ENCODE peak calls at places on chromosomes 11 and 22, in four cellular contexts. X, Z, H and B are unnamed samples.

GRCh38 chr11:89327885-89328284 is 150.2 kb downstream of the TYR start:
- DNase-seq in X (no peak), Z (no peak), H (no peak), B (no peak)

GRCh38 chr11:102560555-102561011 is 30.0 kb upstream of the MMP7 start:
- DNase-seq in X (no peak), Z (no peak), H (no peak), B (no peak)

GRCh38 chr11:77062924-77063323 is 3.8 kb upstream of the CAPN5 start:
- DNase-seq in X (no peak), Z (no peak), H (no peak), B (no peak)

GRCh38 chr11:8656291-8656690 is 26.2 kb downstream of the TRIM66 start:
- DNase-seq in X (no peak), Z (no peak), H (no peak), B (no peak)

GRCh38 chr22:23054531-23055257 is 15.6 kb upstream of the GNAZ start:
- DNase-seq in X (no peak), Z (no peak), H (no peak), B (peak; percentile 22)

GRCh38 chr11:107962181-107962580 is 33.9 kb downstream of the RAB39A start:
- DNase-seq in X (no peak), Z (no peak), H (no peak), B (no peak)

GRCh38 chr11:14587203-14587602 is 56.4 kb upstream of the PDE3B start:
- DNase-seq in X (no peak), Z (no peak), H (no peak), B (no peak)

GRCh38 chr11:128200467-128200866 is 386.9 kb downstream of the ETS1 start:
- DNase-seq in X (no peak), Z (no peak), H (no peak), B (no peak)

GRCh38 chr11:118338637-118339061 is 3.9 kb downstream of the CD3D start:
- DNase-seq in X (no peak), Z (no peak), H (no peak), B (peak; percentile 44)

GRCh38 chr22:50260801-50261614 is 475 bp downstream of the MAPK12 start:
- DNase-seq in X (no peak), Z (peak; percentile 74), H (peak; percentile 7), B (no peak)

GRCh38 chr11:88520391-88520790 is 182.9 kb upstream of the CTSC start:
- DNase-seq in X (no peak), Z (no peak), H (no peak), B (no peak)

GRCh38 chr22:27129266-27129665 is 471.9 kb downstream of the MIAT start:
- DNase-seq in X (no peak), Z (no peak), H (peak; percentile 79), B (no peak)

GRCh38 chr11:37552284-37552683 is 954.2 kb upstream of the RAG2 start:
- DNase-seq in X (no peak), Z (no peak), H (no peak), B (no peak)

GRCh38 chr11:127252321-127252720 is 251.8 kb upstream of the KIRREL3 start:
- DNase-seq in X (no peak), Z (no peak), H (no peak), B (no peak)

GRCh38 chr22:36243996-36244395 is 4.7 kb upstream of the APOL2 start:
- DNase-seq in X (no peak), Z (no peak), H (no peak), B (peak; percentile 41)

GRCh38 chr11:72702096-72702495 is 27.9 kb upstream of the PDE2A start:
- DNase-seq in X (no peak), Z (no peak), H (no peak), B (no peak)

GRCh38 chr11:33721291-33721840 is 14.9 kb downstream of the CD59 start:
- DNase-seq in X (no peak), Z (no peak), H (peak; percentile 29), B (no peak)